ENCODE peak calls at places on chromosomes 6 and 20, in five cellular contexts. A, H, T, P and R are unnamed samples.

GRCh38 chr20:45894797-45895196 is 3.7 kb downstream of the CTSA start:
- DNase-seq in A (no peak), T (no peak), P (no peak), H (no peak), R (no peak)

GRCh38 chr6:168534265-168534664 is 93.3 kb downstream of the SMOC2 start:
- DNase-seq in H (no peak), A (no peak), T (no peak), P (no peak), R (no peak)

GRCh38 chr20:1277529-1278322 is 11.6 kb downstream of the SNPH start:
- DNase-seq in P (no peak), A (no peak), T (no peak), H (no peak), R (no peak)

GRCh38 chr6:11434565-11435326 is 102.8 kb upstream of the TMEM170B start:
- DNase-seq in H (no peak), A (peak), P (no peak), T (no peak), R (peak)

GRCh38 chr20:34029415-34029814 is 35.7 kb downstream of the RALY start:
- DNase-seq in A (no peak), P (no peak), T (no peak), H (no peak), R (no peak)

GRCh38 chr6:33827546-33828451 is 24.0 kb upstream of the MLN start:
- DNase-seq in A (peak), P (peak), H (no peak), T (no peak), R (no peak)

GRCh38 chr6:138691595-138692057 is 81.9 kb upstream of the CCDC28A start:
- DNase-seq in A (peak), H (no peak), P (no peak), T (no peak), R (peak)

GRCh38 chr20:48983423-48984400 is 62.2 kb downstream of the ARFGEF2 start:
- DNase-seq in H (peak), P (peak), T (no peak), A (peak), R (peak)

GRCh38 chr6:48560408-48560807 is 449.4 kb upstream of the PTCHD4 start:
- DNase-seq in P (no peak), H (no peak), T (no peak), A (peak), R (no peak)

GRCh38 chr6:104642871-104643270 is 216.8 kb downstream of the HACE1 start:
- DNase-seq in P (no peak), T (no peak), H (no peak), A (no peak), R (no peak)

GRCh38 chr20:45965169-45966002 is 6.6 kb downstream of the ZNF335 start:
- DNase-seq in P (no peak), T (no peak), A (no peak), H (no peak), R (no peak)

GRCh38 chr6:21826460-21826859 is 232.9 kb downstream of the SOX4 start:
- DNase-seq in H (no peak), A (no peak), T (no peak), P (no peak), R (no peak)

GRCh38 chr6:140854363-140854762 is 1278.4 kb upstream of the GJE1 start:
- DNase-seq in T (no peak), P (no peak), H (no peak), A (no peak), R (no peak)

GRCh38 chr6:151365233-151365632 is 26.1 kb downstream of the ZBTB2 start:
- DNase-seq in A (no peak), T (no peak), P (no peak), H (no peak), R (no peak)

GRCh38 chr6:7542878-7543394 is 1.5 kb downstream of the DSP start:
- DNase-seq in T (no peak), H (no peak), P (peak), A (peak), R (peak)

GRCh38 chr6:39037082-39037487 is 11.5 kb upstream of the GLP1R start:
- DNase-seq in A (no peak), P (no peak), H (peak), T (no peak), R (no peak)

GRCh38 chr6:3457710-3458605 is 1.1 kb upstream of the SLC22A23 start:
- DNase-seq in T (no peak), A (no peak), H (peak), P (peak), R (peak)

GRCh38 chr20:33651562-33652048 is 10.5 kb upstream of the C20orf144 start:
- DNase-seq in P (no peak), A (no peak), H (no peak), T (no peak), R (no peak)

GRCh38 chr20:53793783-53794383 is 200.2 kb upstream of the ZNF217 start:
- DNase-seq in H (no peak), P (no peak), T (no peak), A (no peak), R (no peak)

GRCh38 chr6:136604928-136605485 is 54.8 kb upstream of the MAP7 start:
- DNase-seq in P (no peak), H (no peak), T (no peak), A (no peak), R (no peak)

GRCh38 chr6:118333772-118334171 is 214.3 kb upstream of the PLN start:
- DNase-seq in T (no peak), A (no peak), H (no peak), P (no peak), R (no peak)

GRCh38 chr20:32804817-32805216 is 14.9 kb upstream of the MAPRE1 start:
- DNase-seq in P (no peak), H (no peak), T (no peak), A (no peak), R (no peak)

GRCh38 chr20:25525857-25526256 is 59.5 kb downstream of the NINL start:
- DNase-seq in P (no peak), T (no peak), H (no peak), A (peak), R (peak)

GRCh38 chr20:25014816-25015215 is 22.3 kb upstream of the APMAP start:
- DNase-seq in T (no peak), P (no peak), H (no peak), A (no peak), R (no peak)

GRCh38 chr6:109454483-109455160 is 950 bp downstream of the MICAL1 start:
- DNase-seq in T (peak), A (peak), H (no peak), P (peak), R (no peak)

GRCh38 chr6:30885481-30885998 is 1.2 kb downstream of the DDR1 start:
- DNase-seq in P (peak), A (peak), H (peak), T (no peak), R (peak)

GRCh38 chr6:158770533-158770932 is 48.6 kb downstream of the EZR start:
- DNase-seq in P (no peak), A (no peak), H (no peak), T (no peak), R (no peak)

DNA sequence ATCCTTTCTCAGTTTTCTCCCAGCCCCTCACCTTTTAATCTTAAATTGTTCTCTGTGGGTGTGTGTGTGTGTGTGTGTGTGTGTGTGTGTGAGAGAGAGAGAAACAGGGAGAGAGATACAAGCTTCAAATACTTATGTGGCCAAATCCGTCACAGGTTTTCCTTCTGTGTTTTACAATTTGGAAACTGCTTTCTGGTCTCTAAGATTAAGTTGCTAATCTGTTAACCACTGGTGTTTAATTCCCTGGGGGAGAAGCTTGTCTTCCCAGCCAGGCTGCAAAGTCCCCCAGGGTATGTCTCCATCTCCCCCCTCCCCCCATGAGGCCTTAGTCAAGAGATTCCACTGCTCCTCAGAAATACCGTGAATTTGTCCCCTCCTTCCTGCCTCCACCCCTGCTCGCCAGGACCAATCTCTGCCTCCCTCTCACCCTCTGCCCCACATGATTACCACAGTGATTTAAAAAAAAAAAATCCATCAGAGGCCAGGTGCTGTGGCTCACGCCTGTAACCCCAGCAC is 49.0 kb downstream of the RIPOR3 start:
- DNase-seq in T (no peak), A (no peak), P (no peak), H (peak), R (no peak)
- TF ChIP-seq RCOR1 in T (no peak), A (no peak), P (no peak), H (peak), R (no peak)

DNA sequence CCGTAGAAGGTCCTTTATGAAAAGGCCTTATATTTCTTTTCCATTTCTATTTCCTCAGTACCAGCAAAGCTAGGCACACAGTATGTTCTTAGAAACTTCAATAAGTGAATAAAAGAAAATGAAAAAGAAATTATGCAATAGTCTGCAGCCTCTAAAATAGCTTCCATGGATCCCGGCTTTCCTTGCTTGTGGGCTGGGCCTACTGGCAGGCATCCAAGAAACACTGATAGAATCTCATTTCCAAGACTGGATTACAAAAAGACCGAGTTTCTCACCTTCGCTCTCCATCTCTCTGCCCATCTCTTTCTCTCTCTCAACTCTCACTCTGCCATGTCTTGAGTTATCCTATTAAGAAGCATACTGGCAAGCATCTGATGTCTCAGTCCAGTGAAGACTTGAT is 187.5 kb upstream of the FKBP1C start:
- DNase-seq in T (no peak), H (no peak), A (no peak), P (no peak), R (no peak)
- TF ChIP-seq RAD21 in T (no peak), H (no peak), A (no peak), P (no peak), R (no peak)

GRCh38 chr6:111793711-111794111 is 79.5 kb downstream of the FYN start:
- DNase-seq in H (peak), A (no peak), T (no peak), P (no peak), R (no peak)
- TF ChIP-seq RCOR1 in H (no peak), A (no peak), T (no peak), P (no peak), R (no peak)

GRCh38 chr6:79031821-79032590 is 46.0 kb downstream of the PHIP start:
- DNase-seq in P (no peak), A (peak), T (no peak), H (no peak), R (no peak)
- TF ChIP-seq RAD21 in P (no peak), A (no peak), T (no peak), H (no peak), R (no peak)

GRCh38 chr6:129248976-129249375 is 366.0 kb downstream of the LAMA2 start:
- DNase-seq in A (no peak), H (no peak), T (no peak), P (no peak), R (no peak)
- TF ChIP-seq RCOR1 in A (no peak), H (no peak), T (no peak), P (no peak), R (no peak)

GRCh38 chr6:161273356-161273751 is 507 bp downstream of the AGPAT4 start:
- DNase-seq in P (peak), A (peak), T (no peak), H (no peak), R (no peak)

GRCh38 chr6:161271343-161272019 is 2.4 kb downstream of the AGPAT4 start:
- DNase-seq in A (no peak), T (no peak), H (peak), P (no peak), R (no peak)

GRCh38 chr6:161274488-161274858 is 612 bp upstream of the AGPAT4 start:
- DNase-seq in P (no peak), T (no peak), A (no peak), H (no peak), R (no peak)

GRCh38 chr6:161272600-161273355 is 1.1 kb downstream of the AGPAT4 start:
- DNase-seq in A (peak), T (no peak), H (peak), P (peak), R (no peak)

GRCh38 chr6:161273752-161274487 is at the start of gene AGPAT4:
- DNase-seq in P (peak), H (peak), T (peak), A (peak), R (peak)
- TF ChIP-seq RAD21 in P (no peak), H (no peak), T (no peak), A (peak), R (no peak)

DNA sequence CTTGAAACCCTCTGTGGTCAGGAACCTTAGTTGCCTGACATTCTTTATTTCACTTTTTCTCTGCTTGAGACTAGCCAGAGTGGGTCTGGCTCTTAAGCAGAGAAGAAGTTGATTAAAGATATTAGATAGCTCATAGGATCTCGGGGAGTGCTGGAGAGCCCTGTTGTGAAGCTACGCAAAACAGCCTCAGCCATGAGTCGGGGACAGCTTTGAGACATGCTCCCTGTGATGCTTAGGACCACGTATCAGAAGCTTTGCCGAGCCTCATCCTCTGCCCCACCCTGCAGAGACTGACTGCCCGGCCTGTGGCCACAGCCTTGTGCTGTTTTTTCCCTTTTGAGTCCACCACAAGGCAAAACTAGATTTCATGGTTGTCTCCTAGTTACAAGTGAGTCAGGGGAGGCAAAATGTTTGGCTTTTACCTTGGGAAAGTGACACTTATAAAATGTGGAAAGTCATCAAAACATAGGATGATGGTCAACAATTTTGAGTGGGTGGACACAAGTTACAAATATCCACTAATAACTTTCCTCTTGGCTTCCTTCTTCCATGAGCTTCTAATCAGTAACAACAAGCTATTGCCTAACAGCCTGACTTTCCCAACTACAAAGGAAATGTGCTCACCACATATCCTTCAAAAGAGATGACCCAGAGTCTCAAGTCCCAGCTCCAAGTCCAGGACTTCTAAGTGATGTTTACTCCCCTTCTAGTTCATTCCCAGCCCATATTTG is 108.4 kb downstream of the JAG1 start:
- DNase-seq in T (no peak), P (no peak), H (no peak), A (peak), R (no peak)
- TF ChIP-seq RCOR1 in T (no peak), P (no peak), H (no peak), A (no peak), R (no peak)

GRCh38 chr6:127291495-127291894 is 24.8 kb downstream of the RNF146 start:
- DNase-seq in P (no peak), H (no peak), A (no peak), T (peak), R (no peak)
- TF ChIP-seq RAD21 in P (no peak), H (no peak), A (no peak), T (no peak), R (no peak)

GRCh38 chr20:37469531-37469930 is 51.5 kb upstream of the NNAT start:
- DNase-seq in P (no peak), T (no peak), A (no peak), H (no peak), R (no peak)

GRCh38 chr20:37471741-37472235 is 49.3 kb upstream of the NNAT start:
- DNase-seq in A (no peak), H (no peak), P (no peak), T (no peak), R (no peak)

GRCh38 chr20:37473249-37474000 is 47.6 kb upstream of the NNAT start:
- DNase-seq in A (no peak), H (no peak), T (no peak), P (no peak), R (no peak)

GRCh38 chr20:37464611-37465010 is 56.4 kb upstream of the NNAT start:
- DNase-seq in T (no peak), A (no peak), H (no peak), P (no peak), R (no peak)

GRCh38 chr20:37468886-37469285 is 52.2 kb upstream of the NNAT start:
- DNase-seq in A (no peak), H (no peak), P (no peak), T (no peak), R (no peak)
- TF ChIP-seq RCOR1 in A (no peak), H (no peak), P (no peak), T (no peak), R (no peak)

GRCh38 chr6:52573295-52573694 is 3.6 kb downstream of the TRAM2 start:
- DNase-seq in A (no peak), H (no peak), T (no peak), P (no peak), R (no peak)
- TF ChIP-seq RAD21 in A (peak), H (no peak), T (no peak), P (peak), R (no peak)